ENCODE peak calls at places on chromosomes 7 and 10, in seven cellular contexts. H is endodermal cell, L is substantia nigra, S is ELF-1, U is neural progenitor cell, C is ELR, O is DMS 273 treated with DMSO at 0.1 percent for 48 hours. N is an unnamed sample.

GRCh38 chr7:73703985-73704639 is 15.4 kb downstream of the STX1A start:
- DNase-seq in O (no peak), U (peak), H (peak), L (no peak), S (peak), C (no peak), N (no peak)

GRCh38 chr10:71600856-71601255 is 118.7 kb downstream of the C10orf105 start:
- DNase-seq in S (no peak), U (no peak), O (no peak), C (peak), H (no peak), L (no peak), N (no peak)

GRCh38 chr7:70893422-70893821 is 238.5 kb upstream of the GALNT17 start:
- DNase-seq in L (no peak), U (peak), C (no peak), S (peak), O (no peak), H (peak), N (no peak)

GRCh38 chr10:132551093-132551807 is 13.7 kb downstream of the INPP5A start:
- DNase-seq in L (no peak), O (no peak), H (peak), S (no peak), U (no peak), C (no peak), N (no peak)

GRCh38 chr10:63866747-63867140 is 345.5 kb downstream of the REEP3 start:
- DNase-seq in H (no peak), L (no peak), O (no peak), S (no peak), C (peak), U (peak), N (no peak)

GRCh38 chr10:132065491-132066105 is at the start of gene JAKMIP3:
- DNase-seq in O (no peak), S (peak), L (peak), U (peak), H (peak), C (peak), N (no peak)

GRCh38 chr7:42247301-42247700 is 10.3 kb upstream of the GLI3 start:
- DNase-seq in L (no peak), O (no peak), C (peak), S (peak), U (no peak), H (no peak), N (no peak)

GRCh38 chr10:89352039-89352597 is 24.3 kb downstream of the IFIT3 start:
- DNase-seq in H (no peak), O (no peak), C (peak), U (no peak), L (no peak), S (peak), N (no peak)

GRCh38 chr10:126950401-126951105 is 45.3 kb downstream of the DOCK1 start:
- DNase-seq in H (no peak), L (no peak), S (no peak), C (no peak), O (no peak), U (no peak), N (no peak)

GRCh38 chr7:138033241-138033640 is 31.4 kb upstream of the CREB3L2 start:
- DNase-seq in U (no peak), C (no peak), H (no peak), S (no peak), L (no peak), O (no peak), N (no peak)

GRCh38 chr10:98373260-98373659 is 41.7 kb downstream of the PYROXD2 start:
- DNase-seq in O (no peak), C (no peak), S (no peak), U (no peak), H (no peak), L (no peak), N (no peak)

GRCh38 chr10:98460837-98461499 is 14.2 kb upstream of the HPS1 start:
- DNase-seq in C (peak), U (no peak), S (peak), L (no peak), H (no peak), O (no peak), N (no peak)

GRCh38 chr10:21634599-21635365 is 100.8 kb downstream of the MLLT10 start:
- DNase-seq in U (no peak), L (no peak), S (no peak), O (no peak), H (no peak), C (no peak), N (no peak)

GRCh38 chr10:131724891-131725735 is 175.7 kb upstream of the PPP2R2D start:
- DNase-seq in U (no peak), C (no peak), H (peak), O (no peak), L (no peak), S (no peak), N (no peak)

GRCh38 chr7:50552921-50553320 is 12.3 kb downstream of the DDC start:
- DNase-seq in L (no peak), O (no peak), H (peak), S (no peak), C (peak), U (peak), N (no peak)

GRCh38 chr7:76063114-76063513 is 15.2 kb downstream of the MDH2 start:
- DNase-seq in C (no peak), O (no peak), S (no peak), U (no peak), L (no peak), H (no peak), N (no peak)

GRCh38 chr10:111076191-111076681 is 593 bp upstream of the ADRA2A start:
- DNase-seq in U (peak), C (peak), H (peak), S (peak), L (peak), O (peak), N (peak)

GRCh38 chr7:47552631-47553030 is 29.3 kb downstream of the TNS3 start:
- DNase-seq in C (peak), U (no peak), H (no peak), L (no peak), O (no peak), S (no peak), N (no peak)

GRCh38 chr10:33195608-33196376 is 138.7 kb downstream of the NRP1 start:
- DNase-seq in S (no peak), U (no peak), O (no peak), L (no peak), H (no peak), C (peak), N (no peak)

GRCh38 chr10:71285180-71285545 is 33.9 kb upstream of the SLC29A3 start:
- DNase-seq in L (peak), C (peak), U (peak), H (peak), S (peak), O (no peak), N (no peak)

GRCh38 chr7:85621286-85621685 is 434.4 kb upstream of the SEMA3D start:
- DNase-seq in S (no peak), H (no peak), L (no peak), C (no peak), U (no peak), O (no peak), N (no peak)

GRCh38 chr10:59702347-59702746 is 7.3 kb downstream of the SLC16A9 start:
- DNase-seq in L (no peak), O (no peak), U (no peak), H (no peak), C (no peak), S (no peak), N (no peak)

GRCh38 chr7:77351539-77352004 is 64.6 kb downstream of the GSAP start:
- DNase-seq in O (no peak), S (peak), L (no peak), C (no peak), H (peak), U (no peak), N (peak)

GRCh38 chr7:103748680-103749079 is 240.8 kb downstream of the RELN start:
- DNase-seq in S (no peak), L (no peak), C (no peak), H (no peak), U (no peak), O (no peak), N (no peak)

GRCh38 chr7:134750083-134751062 is 29.1 kb upstream of the CALD1 start:
- DNase-seq in S (peak), H (peak), C (peak), U (peak), L (peak), O (no peak), N (peak)

GRCh38 chr7:55019691-55020480 is 1.1 kb downstream of the EGFR start:
- DNase-seq in U (peak), O (no peak), H (peak), S (peak), C (peak), L (no peak), N (no peak)

GRCh38 chr10:110442746-110443145 is 55.0 kb upstream of the DUSP5 start:
- DNase-seq in S (no peak), C (no peak), L (no peak), U (peak), H (no peak), O (no peak), N (no peak)

N was measured in memory B cell.